ENCODE peak calls at places on chromosomes 11 and 22, in nine cellular contexts. One of them, this sample, is unnamed.

GRCh38 chr11:83220279-83220678 is 26.8 kb downstream of the ANKRD42 start:
- DNase-seq in GM12891: no peak
- DNase-seq in stimulated activated CD4-positive, alpha-beta T cell treated with anti-CD3 and anti-CD28 coated beads, Interleukin-1b, Interleukin-23, amount 100 ng/mL, for 48 hours: no peak
- DNase-seq in stomach: no peak
- DNase-seq in midbrain: no peak
- DNase-seq in vagina: no peak
- DNase-seq in HEK293T: no peak
- DNase-seq in endothelial cell: no peak
- DNase-seq in neural progenitor cell: peak; percentile 9
- DNase-seq in this sample: no peak

GRCh38 chr22:50585238-50585637 is 2.6 kb upstream of the CHKB start:
- DNase-seq in GM12891: no peak
- DNase-seq in stimulated activated CD4-positive, alpha-beta T cell treated with anti-CD3 and anti-CD28 coated beads, Interleukin-1b, Interleukin-23, amount 100 ng/mL, for 48 hours: no peak
- DNase-seq in stomach: no peak
- DNase-seq in midbrain: no peak
- DNase-seq in vagina: no peak
- DNase-seq in HEK293T: no peak
- DNase-seq in endothelial cell: no peak
- DNase-seq in neural progenitor cell: no peak
- DNase-seq in this sample: no peak

GRCh38 chr11:45803981-45804805 is 756 bp upstream of the SLC35C1 start:
- DNase-seq in GM12891: peak; percentile 51
- DNase-seq in stimulated activated CD4-positive, alpha-beta T cell treated with anti-CD3 and anti-CD28 coated beads, Interleukin-1b, Interleukin-23, amount 100 ng/mL, for 48 hours: peak; percentile 63
- DNase-seq in stomach: peak; percentile 88
- DNase-seq in midbrain: peak; percentile 52
- DNase-seq in vagina: no peak
- DNase-seq in HEK293T: peak; percentile 52
- DNase-seq in endothelial cell: peak; percentile 51
- DNase-seq in neural progenitor cell: peak; percentile 79
- DNase-seq in this sample: peak; percentile 48

GRCh38 chr11:65814960-65815565 is 18.7 kb upstream of the SNX32 start:
- DNase-seq in GM12891: no peak
- DNase-seq in stimulated activated CD4-positive, alpha-beta T cell treated with anti-CD3 and anti-CD28 coated beads, Interleukin-1b, Interleukin-23, amount 100 ng/mL, for 48 hours: no peak
- DNase-seq in stomach: no peak
- DNase-seq in midbrain: no peak
- DNase-seq in vagina: no peak
- DNase-seq in HEK293T: no peak
- DNase-seq in endothelial cell: no peak
- DNase-seq in neural progenitor cell: no peak
- DNase-seq in this sample: no peak

GRCh38 chr22:44648821-44649566 is 53.0 kb upstream of the PRR5 start:
- DNase-seq in GM12891: no peak
- DNase-seq in stimulated activated CD4-positive, alpha-beta T cell treated with anti-CD3 and anti-CD28 coated beads, Interleukin-1b, Interleukin-23, amount 100 ng/mL, for 48 hours: no peak
- DNase-seq in stomach: no peak
- DNase-seq in midbrain: no peak
- DNase-seq in vagina: no peak
- DNase-seq in HEK293T: no peak
- DNase-seq in endothelial cell: no peak
- DNase-seq in neural progenitor cell: no peak
- DNase-seq in this sample: no peak

GRCh38 chr22:46096706-46097230 is 53.6 kb upstream of the PPARA start:
- DNase-seq in GM12891: no peak
- DNase-seq in stimulated activated CD4-positive, alpha-beta T cell treated with anti-CD3 and anti-CD28 coated beads, Interleukin-1b, Interleukin-23, amount 100 ng/mL, for 48 hours: no peak
- DNase-seq in stomach: no peak
- DNase-seq in midbrain: no peak
- DNase-seq in vagina: no peak
- DNase-seq in HEK293T: no peak
- DNase-seq in endothelial cell: no peak
- DNase-seq in neural progenitor cell: no peak
- DNase-seq in this sample: no peak

GRCh38 chr22:46966846-46967245 is 204.4 kb downstream of the TBC1D22A start:
- DNase-seq in GM12891: no peak
- DNase-seq in stimulated activated CD4-positive, alpha-beta T cell treated with anti-CD3 and anti-CD28 coated beads, Interleukin-1b, Interleukin-23, amount 100 ng/mL, for 48 hours: no peak
- DNase-seq in stomach: no peak
- DNase-seq in midbrain: no peak
- DNase-seq in vagina: no peak
- DNase-seq in HEK293T: no peak
- DNase-seq in endothelial cell: no peak
- DNase-seq in neural progenitor cell: no peak
- DNase-seq in this sample: no peak

GRCh38 chr11:131637469-131638175 is 267.2 kb downstream of the NTM start:
- DNase-seq in GM12891: no peak
- DNase-seq in stimulated activated CD4-positive, alpha-beta T cell treated with anti-CD3 and anti-CD28 coated beads, Interleukin-1b, Interleukin-23, amount 100 ng/mL, for 48 hours: no peak
- DNase-seq in stomach: no peak
- DNase-seq in midbrain: no peak
- DNase-seq in vagina: no peak
- DNase-seq in HEK293T: no peak
- DNase-seq in endothelial cell: no peak
- DNase-seq in neural progenitor cell: no peak
- DNase-seq in this sample: no peak

GRCh38 chr22:44550666-44551491 is 52.8 kb upstream of the RTL6 start:
- DNase-seq in GM12891: no peak
- DNase-seq in stimulated activated CD4-positive, alpha-beta T cell treated with anti-CD3 and anti-CD28 coated beads, Interleukin-1b, Interleukin-23, amount 100 ng/mL, for 48 hours: peak; percentile 62
- DNase-seq in stomach: peak; percentile 37
- DNase-seq in midbrain: no peak
- DNase-seq in vagina: no peak
- DNase-seq in HEK293T: no peak
- DNase-seq in endothelial cell: peak; percentile 17
- DNase-seq in neural progenitor cell: no peak
- DNase-seq in this sample: no peak

GRCh38 chr11:61516675-61517516 is 8.3 kb downstream of the LRRC10B start:
- DNase-seq in GM12891: peak; percentile 91
- DNase-seq in stimulated activated CD4-positive, alpha-beta T cell treated with anti-CD3 and anti-CD28 coated beads, Interleukin-1b, Interleukin-23, amount 100 ng/mL, for 48 hours: peak; percentile 35
- DNase-seq in stomach: peak; percentile 35
- DNase-seq in midbrain: peak; percentile 27
- DNase-seq in vagina: no peak
- DNase-seq in HEK293T: peak; percentile 79
- DNase-seq in endothelial cell: peak; percentile 73
- DNase-seq in neural progenitor cell: peak; percentile 87
- DNase-seq in this sample: peak; percentile 97

GRCh38 chr11:121469910-121470309 is 17.1 kb upstream of the SORL1-AS1 start:
- DNase-seq in GM12891: no peak
- DNase-seq in stimulated activated CD4-positive, alpha-beta T cell treated with anti-CD3 and anti-CD28 coated beads, Interleukin-1b, Interleukin-23, amount 100 ng/mL, for 48 hours: no peak
- DNase-seq in stomach: no peak
- DNase-seq in midbrain: no peak
- DNase-seq in vagina: no peak
- DNase-seq in HEK293T: no peak
- DNase-seq in endothelial cell: no peak
- DNase-seq in neural progenitor cell: no peak
- DNase-seq in this sample: no peak

GRCh38 chr22:30286813-30287625 is 2.3 kb downstream of the CASTOR1 start:
- DNase-seq in GM12891: peak; percentile 80
- DNase-seq in stimulated activated CD4-positive, alpha-beta T cell treated with anti-CD3 and anti-CD28 coated beads, Interleukin-1b, Interleukin-23, amount 100 ng/mL, for 48 hours: peak; percentile 86
- DNase-seq in stomach: peak; percentile 80
- DNase-seq in midbrain: peak; percentile 42
- DNase-seq in vagina: no peak
- DNase-seq in HEK293T: peak; percentile 86
- DNase-seq in endothelial cell: peak; percentile 89
- DNase-seq in neural progenitor cell: peak; percentile 74
- DNase-seq in this sample: peak; percentile 73

GRCh38 chr11:118930152-118930712 is 4.5 kb upstream of the BCL9L start:
- DNase-seq in GM12891: peak; percentile 65
- DNase-seq in stimulated activated CD4-positive, alpha-beta T cell treated with anti-CD3 and anti-CD28 coated beads, Interleukin-1b, Interleukin-23, amount 100 ng/mL, for 48 hours: peak; percentile 90
- DNase-seq in stomach: peak; percentile 95
- DNase-seq in midbrain: peak; percentile 80
- DNase-seq in vagina: no peak
- DNase-seq in HEK293T: peak; percentile 80
- DNase-seq in endothelial cell: peak; percentile 83
- DNase-seq in neural progenitor cell: peak; percentile 86
- DNase-seq in this sample: peak; percentile 80

GRCh38 chr11:108718466-108718865 is 53.6 kb downstream of the DDX10 start:
- DNase-seq in GM12891: no peak
- DNase-seq in stimulated activated CD4-positive, alpha-beta T cell treated with anti-CD3 and anti-CD28 coated beads, Interleukin-1b, Interleukin-23, amount 100 ng/mL, for 48 hours: no peak
- DNase-seq in stomach: no peak
- DNase-seq in midbrain: no peak
- DNase-seq in vagina: no peak
- DNase-seq in HEK293T: no peak
- DNase-seq in endothelial cell: no peak
- DNase-seq in neural progenitor cell: no peak
- DNase-seq in this sample: no peak

GRCh38 chr22:19717691-19718254 is 3.5 kb downstream of the SEPTIN5 start:
- DNase-seq in GM12891: peak; percentile 97
- DNase-seq in stimulated activated CD4-positive, alpha-beta T cell treated with anti-CD3 and anti-CD28 coated beads, Interleukin-1b, Interleukin-23, amount 100 ng/mL, for 48 hours: peak; percentile 70
- DNase-seq in stomach: peak; percentile 79
- DNase-seq in midbrain: peak; percentile 58
- DNase-seq in vagina: no peak
- DNase-seq in HEK293T: peak; percentile 92
- DNase-seq in endothelial cell: peak; percentile 87
- DNase-seq in neural progenitor cell: peak; percentile 79
- DNase-seq in this sample: peak; percentile 97

GRCh38 chr11:70205049-70205725 is 2.1 kb downstream of the FADD start:
- DNase-seq in GM12891: no peak
- DNase-seq in stimulated activated CD4-positive, alpha-beta T cell treated with anti-CD3 and anti-CD28 coated beads, Interleukin-1b, Interleukin-23, amount 100 ng/mL, for 48 hours: no peak
- DNase-seq in stomach: no peak
- DNase-seq in midbrain: no peak
- DNase-seq in vagina: no peak
- DNase-seq in HEK293T: no peak
- DNase-seq in endothelial cell: no peak
- DNase-seq in neural progenitor cell: no peak
- DNase-seq in this sample: no peak

This sample was measured in 8988T.